ENCODE peak calls at places on chromosomes 4 and X, in six cellular contexts. T is fibroblast of mammary gland, F is bronchial epithelial cell, Z is HL-60, W is suprapubic skin, K is GM13976. N is an unnamed sample.

GRCh38 chr4:173883821-173884220 is 353.8 kb upstream of the HAND2 start:
- DNase-seq in T (peak; percentile 55), F (no peak), Z (no peak), W (no peak), K (no peak), N (no peak)

GRCh38 chr4:74133786-74134499 is 24.0 kb upstream of the MTHFD2L start:
- DNase-seq in T (peak; percentile 95), F (peak; percentile 77), Z (peak; percentile 40), W (peak; percentile 84), K (peak; percentile 21), N (peak; percentile 78)

GRCh38 chrX:154458954-154459829 is 1.1 kb downstream of the PLXNA3 start:
- DNase-seq in T (no peak), F (no peak), Z (no peak), W (no peak), K (no peak), N (peak; percentile 46)

GRCh38 chr4:106624674-106625073 is 256.1 kb upstream of the GIMD1 start:
- DNase-seq in T (no peak), F (no peak), Z (no peak), W (no peak), K (no peak), N (no peak)

GRCh38 chr4:10066704-10067651 is 45.7 kb upstream of the SLC2A9 start:
- DNase-seq in T (no peak), F (no peak), Z (no peak), W (no peak), K (no peak), N (no peak)

GRCh38 chr4:152316969-152317368 is 218.9 kb downstream of the FBXW7 start:
- DNase-seq in T (peak; percentile 42), F (no peak), Z (no peak), W (no peak), K (no peak), N (no peak)

GRCh38 chr4:52377563-52377962 is 281.5 kb downstream of the USP46 start:
- DNase-seq in T (no peak), F (no peak), Z (no peak), W (no peak), K (no peak), N (peak; percentile 36)

GRCh38 chrX:13151806-13152510 is 107.5 kb upstream of the FAM9C start:
- DNase-seq in T (peak; percentile 25), F (no peak), Z (no peak), W (no peak), K (no peak), N (no peak)

GRCh38 chr4:168410681-168411080 is 69.6 kb downstream of the DDX60L start:
- DNase-seq in T (no peak), F (no peak), Z (no peak), W (no peak), K (no peak), N (no peak)

GRCh38 chrX:13669246-13669689 is 16.3 kb downstream of the TCEANC start:
- DNase-seq in T (peak; percentile 98), F (peak; percentile 95), Z (peak; percentile 47), W (peak; percentile 79), K (peak; percentile 45), N (no peak)

GRCh38 chr4:63528592-63528991 is 880.7 kb downstream of the TECRL start:
- DNase-seq in T (no peak), F (no peak), Z (no peak), W (no peak), K (peak; percentile 2), N (no peak)

GRCh38 chrX:42825201-42825600 is 47.2 kb upstream of the PPP1R2C start:
- DNase-seq in T (no peak), F (no peak), Z (no peak), W (no peak), K (no peak), N (no peak)

GRCh38 chr4:138707746-138708145 is 307.8 kb upstream of the NOCT start:
- DNase-seq in T (peak; percentile 51), F (no peak), Z (no peak), W (no peak), K (no peak), N (no peak)

GRCh38 chr4:8283631-8284121 is 14.1 kb downstream of the HTRA3 start:
- DNase-seq in T (no peak), F (no peak), Z (no peak), W (peak; percentile 60), K (no peak), N (peak; percentile 37)

GRCh38 chrX:30874851-30875250 is 14.2 kb downstream of the TAB3 start:
- DNase-seq in T (peak; percentile 20), F (peak; percentile 45), Z (no peak), W (no peak), K (no peak), N (no peak)

GRCh38 chr4:181671672-181672071 is 571.5 kb upstream of the TENM3 start:
- DNase-seq in T (no peak), F (no peak), Z (no peak), W (no peak), K (no peak), N (no peak)

GRCh38 chr4:75985116-75985515 is 5.6 kb downstream of the SDAD1 start:
- DNase-seq in T (peak; percentile 99), F (peak; percentile 80), Z (no peak), W (no peak), K (no peak), N (no peak)

GRCh38 chrX:130626521-130626920 is 224.7 kb downstream of the RBMX2 start:
- DNase-seq in T (peak; percentile 64), F (no peak), Z (no peak), W (no peak), K (no peak), N (no peak)

GRCh38 chrX:144334577-144334976 is 450.7 kb downstream of the UBE2NL start:
- DNase-seq in T (no peak), F (no peak), Z (no peak), W (no peak), K (no peak), N (no peak)
- TF ChIP-seq CTCF in T (no peak), F (no peak), Z (no peak), W (no peak), K (no peak), N (no peak)

GRCh38 chr4:140154572-140154891 is 548 bp upstream of the MAML3 start:
- DNase-seq in T (no peak), F (no peak), Z (no peak), W (no peak), K (no peak), N (no peak)
- TF ChIP-seq CTCF in T (no peak), F (no peak), Z (no peak), W (no peak), K (no peak), N (no peak)

GRCh38 chrX:54045563-54046228 is 1.4 kb upstream of the PHF8 start:
- DNase-seq in T (no peak), F (no peak), Z (no peak), W (no peak), K (no peak), N (no peak)

GRCh38 chrX:54043084-54043483 is 1.2 kb downstream of the PHF8 start:
- DNase-seq in T (no peak), F (peak; percentile 0), Z (no peak), W (no peak), K (no peak), N (no peak)

GRCh38 chrX:54044877-54045328 is 630 bp upstream of the PHF8 start:
- DNase-seq in T (no peak), F (no peak), Z (no peak), W (no peak), K (no peak), N (no peak)

GRCh38 chrX:54043696-54044125 is 562 bp downstream of the PHF8 start:
- DNase-seq in T (peak; percentile 17), F (peak; percentile 7), Z (peak; percentile 8), W (no peak), K (peak; percentile 34), N (peak; percentile 39)

DNA sequence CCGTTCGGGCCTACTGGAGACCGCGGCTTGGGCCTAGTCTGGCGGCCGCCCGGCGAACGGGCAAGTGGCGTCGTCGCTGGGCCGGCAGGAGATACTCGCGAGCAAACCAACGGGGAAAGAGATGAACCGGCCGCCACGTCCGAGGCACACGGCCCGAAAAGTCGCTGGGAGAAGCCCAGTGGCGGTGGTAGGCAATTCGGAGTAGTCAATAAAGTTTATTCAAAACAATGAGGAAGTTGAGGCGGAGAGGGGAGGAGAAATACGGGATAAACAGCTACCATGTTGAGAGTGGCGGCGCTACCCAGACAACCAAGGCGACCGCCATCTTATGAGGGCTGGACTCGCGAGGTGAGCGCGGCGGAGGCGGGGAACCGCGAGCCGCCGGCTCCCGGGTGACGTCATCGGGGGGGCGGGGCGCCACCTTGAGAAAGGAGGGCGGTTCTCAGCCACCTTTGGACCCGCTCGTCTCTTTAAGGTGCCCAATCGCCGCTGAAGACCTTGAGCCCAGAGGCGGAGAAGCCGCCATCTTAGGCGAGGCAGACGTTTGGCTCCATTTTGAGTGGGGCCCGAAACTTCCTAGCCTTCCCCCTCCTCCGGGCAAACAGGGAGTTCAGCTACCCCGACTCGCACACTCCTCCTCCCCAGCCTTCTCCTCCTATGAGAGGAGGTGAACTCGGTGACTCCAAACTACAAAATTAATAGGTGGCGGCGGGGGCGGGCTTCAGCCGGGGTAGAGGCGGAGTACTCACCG is at the start of gene PHF8:
- DNase-seq in T (peak; percentile 90), F (peak; percentile 86), Z (peak; percentile 80), W (peak; percentile 94), K (peak; percentile 88), N (peak; percentile 92)
- TF ChIP-seq CTCF in T (no peak), F (no peak), Z (no peak), W (no peak), K (no peak), N (no peak)

GRCh38 chrX:21374163-21374993 is at the start of gene CNKSR2:
- DNase-seq in T (peak; percentile 6), F (no peak), Z (peak; percentile 18), W (peak; percentile 55), K (peak; percentile 56), N (peak; percentile 66)

GRCh38 chrX:21374994-21375794 is 976 bp downstream of the CNKSR2 start:
- DNase-seq in T (no peak), F (no peak), Z (no peak), W (no peak), K (peak; percentile 20), N (peak; percentile 34)

GRCh38 chrX:21373637-21374162 is 518 bp upstream of the CNKSR2 start:
- DNase-seq in T (no peak), F (no peak), Z (no peak), W (peak; percentile 68), K (peak; percentile 2), N (peak; percentile 84)

GRCh38 chrX:21376636-21377035 is 2.4 kb downstream of the CNKSR2 start:
- DNase-seq in T (no peak), F (no peak), Z (no peak), W (no peak), K (no peak), N (no peak)

GRCh38 chrX:21375795-21376069 is 1.5 kb downstream of the CNKSR2 start:
- DNase-seq in T (no peak), F (no peak), Z (no peak), W (no peak), K (no peak), N (no peak)
- TF ChIP-seq CTCF in T (no peak), F (no peak), Z (no peak), W (no peak), K (no peak), N (no peak)

GRCh38 chr4:175536852-175537453 is 275.1 kb downstream of the GPM6A start:
- DNase-seq in T (peak; percentile 80), F (peak; percentile 70), Z (peak; percentile 16), W (no peak), K (peak; percentile 41), N (no peak)
- TF ChIP-seq CTCF in T (peak; percentile 59), F (peak; percentile 31), Z (no peak), W (no peak), K (peak; percentile 32), N (peak; percentile 65)

N was measured in glutamatergic neuron.